ENCODE peak calls at places on chromosome 19, in ten cellular contexts. One of them, this sample, is unnamed.

GRCh38 chr19:10762656-10763055 is 44.8 kb downstream of the DNM2 start:
- DNase-seq in stimulated activated naive CD8-positive, alpha-beta T cell treated with anti-CD3 and anti-CD28 coated beads, Interleukin-15, Interleukin-2, amounts not matched to agents 100 U/mL and 50 U/mL, for 24 hours: no peak
- DNase-seq in brain microvascular endothelial cell: no peak
- DNase-seq in fibroblast of lung: no peak
- DNase-seq in astrocyte of the spinal cord: no peak
- DNase-seq in breast epithelium: no peak
- DNase-seq in putamen: no peak
- DNase-seq in stimulated activated CD8-positive, alpha-beta memory T cell treated with anti-CD3 and anti-CD28 coated beads, Interleukin-2, amount 100 ng/mL, for 1 hour: no peak
- DNase-seq in epithelial cell of esophagus: peak; percentile 32
- DNase-seq in transverse colon: peak; percentile 81
- DNase-seq in this sample: peak; percentile 40

GRCh38 chr19:16541526-16542044 is 652 bp downstream of the CHERP start:
- DNase-seq in fibroblast of lung: no peak
- DNase-seq in astrocyte of the spinal cord: no peak
- DNase-seq in breast epithelium: no peak
- DNase-seq in epithelial cell of esophagus: peak; percentile 31
- DNase-seq in stimulated activated CD8-positive, alpha-beta memory T cell treated with anti-CD3 and anti-CD28 coated beads, Interleukin-2, amount 100 ng/mL, for 1 hour: no peak
- DNase-seq in stimulated activated naive CD8-positive, alpha-beta T cell treated with anti-CD3 and anti-CD28 coated beads, Interleukin-15, Interleukin-2, amounts not matched to agents 100 U/mL and 50 U/mL, for 24 hours: peak; percentile 38
- DNase-seq in putamen: no peak
- DNase-seq in brain microvascular endothelial cell: peak; percentile 17
- DNase-seq in transverse colon: no peak
- DNase-seq in this sample: no peak

GRCh38 chr19:55676384-55676783 is 1.4 kb downstream of the EPN1 start:
- DNase-seq in epithelial cell of esophagus: peak; percentile 30
- DNase-seq in brain microvascular endothelial cell: no peak
- DNase-seq in stimulated activated naive CD8-positive, alpha-beta T cell treated with anti-CD3 and anti-CD28 coated beads, Interleukin-15, Interleukin-2, amounts not matched to agents 100 U/mL and 50 U/mL, for 24 hours: no peak
- DNase-seq in astrocyte of the spinal cord: no peak
- DNase-seq in fibroblast of lung: peak; percentile 10
- DNase-seq in stimulated activated CD8-positive, alpha-beta memory T cell treated with anti-CD3 and anti-CD28 coated beads, Interleukin-2, amount 100 ng/mL, for 1 hour: no peak
- DNase-seq in transverse colon: no peak
- DNase-seq in putamen: peak; percentile 34
- DNase-seq in breast epithelium: no peak
- DNase-seq in this sample: no peak

GRCh38 chr19:44072543-44073401 is 813 bp downstream of the ZNF284 start:
- DNase-seq in putamen: no peak
- DNase-seq in epithelial cell of esophagus: peak; percentile 8
- DNase-seq in stimulated activated CD8-positive, alpha-beta memory T cell treated with anti-CD3 and anti-CD28 coated beads, Interleukin-2, amount 100 ng/mL, for 1 hour: no peak
- DNase-seq in brain microvascular endothelial cell: no peak
- DNase-seq in transverse colon: no peak
- DNase-seq in astrocyte of the spinal cord: no peak
- DNase-seq in breast epithelium: no peak
- DNase-seq in fibroblast of lung: peak; percentile 1
- DNase-seq in stimulated activated naive CD8-positive, alpha-beta T cell treated with anti-CD3 and anti-CD28 coated beads, Interleukin-15, Interleukin-2, amounts not matched to agents 100 U/mL and 50 U/mL, for 24 hours: peak; percentile 10
- DNase-seq in this sample: no peak

GRCh38 chr19:19588546-19588945 is 29.9 kb downstream of the PBX4 start:
- DNase-seq in breast epithelium: no peak
- DNase-seq in epithelial cell of esophagus: peak; percentile 83
- DNase-seq in brain microvascular endothelial cell: no peak
- DNase-seq in fibroblast of lung: no peak
- DNase-seq in stimulated activated CD8-positive, alpha-beta memory T cell treated with anti-CD3 and anti-CD28 coated beads, Interleukin-2, amount 100 ng/mL, for 1 hour: no peak
- DNase-seq in astrocyte of the spinal cord: peak; percentile 10
- DNase-seq in putamen: no peak
- DNase-seq in transverse colon: no peak
- DNase-seq in stimulated activated naive CD8-positive, alpha-beta T cell treated with anti-CD3 and anti-CD28 coated beads, Interleukin-15, Interleukin-2, amounts not matched to agents 100 U/mL and 50 U/mL, for 24 hours: no peak
- DNase-seq in this sample: no peak

GRCh38 chr19:6250024-6250605 is 29.7 kb downstream of the MLLT1 start:
- DNase-seq in fibroblast of lung: peak; percentile 89
- DNase-seq in stimulated activated naive CD8-positive, alpha-beta T cell treated with anti-CD3 and anti-CD28 coated beads, Interleukin-15, Interleukin-2, amounts not matched to agents 100 U/mL and 50 U/mL, for 24 hours: no peak
- DNase-seq in epithelial cell of esophagus: no peak
- DNase-seq in stimulated activated CD8-positive, alpha-beta memory T cell treated with anti-CD3 and anti-CD28 coated beads, Interleukin-2, amount 100 ng/mL, for 1 hour: no peak
- DNase-seq in astrocyte of the spinal cord: peak; percentile 77
- DNase-seq in breast epithelium: no peak
- DNase-seq in transverse colon: no peak
- DNase-seq in brain microvascular endothelial cell: peak; percentile 37
- DNase-seq in putamen: no peak
- DNase-seq in this sample: no peak

GRCh38 chr19:58033741-58034475 is at the start of gene ZSCAN1:
- DNase-seq in putamen: peak; percentile 96
- DNase-seq in epithelial cell of esophagus: peak; percentile 52
- DNase-seq in stimulated activated CD8-positive, alpha-beta memory T cell treated with anti-CD3 and anti-CD28 coated beads, Interleukin-2, amount 100 ng/mL, for 1 hour: peak; percentile 12
- DNase-seq in stimulated activated naive CD8-positive, alpha-beta T cell treated with anti-CD3 and anti-CD28 coated beads, Interleukin-15, Interleukin-2, amounts not matched to agents 100 U/mL and 50 U/mL, for 24 hours: peak; percentile 25
- DNase-seq in breast epithelium: peak; percentile 96
- DNase-seq in transverse colon: peak; percentile 66
- DNase-seq in astrocyte of the spinal cord: peak; percentile 81
- DNase-seq in brain microvascular endothelial cell: peak; percentile 84
- DNase-seq in fibroblast of lung: peak; percentile 79
- DNase-seq in this sample: no peak

GRCh38 chr19:6020166-6020967 is 42.4 kb upstream of the RANBP3 start:
- DNase-seq in epithelial cell of esophagus: peak; percentile 47
- DNase-seq in fibroblast of lung: no peak
- DNase-seq in putamen: no peak
- DNase-seq in transverse colon: no peak
- DNase-seq in stimulated activated naive CD8-positive, alpha-beta T cell treated with anti-CD3 and anti-CD28 coated beads, Interleukin-15, Interleukin-2, amounts not matched to agents 100 U/mL and 50 U/mL, for 24 hours: no peak
- DNase-seq in astrocyte of the spinal cord: no peak
- DNase-seq in breast epithelium: no peak
- DNase-seq in stimulated activated CD8-positive, alpha-beta memory T cell treated with anti-CD3 and anti-CD28 coated beads, Interleukin-2, amount 100 ng/mL, for 1 hour: no peak
- DNase-seq in brain microvascular endothelial cell: no peak
- DNase-seq in this sample: no peak

GRCh38 chr19:47499863-47500830 is 14.7 kb downstream of the NAPA start:
- DNase-seq in breast epithelium: peak; percentile 85
- DNase-seq in brain microvascular endothelial cell: no peak
- DNase-seq in fibroblast of lung: no peak
- DNase-seq in epithelial cell of esophagus: peak; percentile 19
- DNase-seq in stimulated activated CD8-positive, alpha-beta memory T cell treated with anti-CD3 and anti-CD28 coated beads, Interleukin-2, amount 100 ng/mL, for 1 hour: no peak
- DNase-seq in stimulated activated naive CD8-positive, alpha-beta T cell treated with anti-CD3 and anti-CD28 coated beads, Interleukin-15, Interleukin-2, amounts not matched to agents 100 U/mL and 50 U/mL, for 24 hours: no peak
- DNase-seq in astrocyte of the spinal cord: no peak
- DNase-seq in transverse colon: no peak
- DNase-seq in putamen: no peak
- DNase-seq in this sample: no peak

GRCh38 chr19:57850553-57851017 is 926 bp downstream of the ZNF587 start:
- DNase-seq in breast epithelium: no peak
- DNase-seq in putamen: no peak
- DNase-seq in brain microvascular endothelial cell: peak; percentile 23
- DNase-seq in stimulated activated CD8-positive, alpha-beta memory T cell treated with anti-CD3 and anti-CD28 coated beads, Interleukin-2, amount 100 ng/mL, for 1 hour: no peak
- DNase-seq in stimulated activated naive CD8-positive, alpha-beta T cell treated with anti-CD3 and anti-CD28 coated beads, Interleukin-15, Interleukin-2, amounts not matched to agents 100 U/mL and 50 U/mL, for 24 hours: peak; percentile 7
- DNase-seq in epithelial cell of esophagus: peak; percentile 73
- DNase-seq in transverse colon: peak; percentile 75
- DNase-seq in fibroblast of lung: peak; percentile 82
- DNase-seq in astrocyte of the spinal cord: peak; percentile 64
- DNase-seq in this sample: no peak

GRCh38 chr19:54517483-54517882 is 14.9 kb downstream of the LAIR2 start:
- DNase-seq in putamen: no peak
- DNase-seq in stimulated activated CD8-positive, alpha-beta memory T cell treated with anti-CD3 and anti-CD28 coated beads, Interleukin-2, amount 100 ng/mL, for 1 hour: peak; percentile 12
- DNase-seq in stimulated activated naive CD8-positive, alpha-beta T cell treated with anti-CD3 and anti-CD28 coated beads, Interleukin-15, Interleukin-2, amounts not matched to agents 100 U/mL and 50 U/mL, for 24 hours: peak; percentile 75
- DNase-seq in astrocyte of the spinal cord: peak; percentile 17
- DNase-seq in breast epithelium: peak; percentile 63
- DNase-seq in transverse colon: peak; percentile 37
- DNase-seq in epithelial cell of esophagus: peak; percentile 40
- DNase-seq in brain microvascular endothelial cell: peak; percentile 33
- DNase-seq in fibroblast of lung: peak; percentile 27
- DNase-seq in this sample: no peak

GRCh38 chr19:10751109-10751972 is 33.5 kb downstream of the DNM2 start:
- DNase-seq in fibroblast of lung: no peak
- DNase-seq in breast epithelium: no peak
- DNase-seq in stimulated activated naive CD8-positive, alpha-beta T cell treated with anti-CD3 and anti-CD28 coated beads, Interleukin-15, Interleukin-2, amounts not matched to agents 100 U/mL and 50 U/mL, for 24 hours: peak; percentile 34
- DNase-seq in transverse colon: peak; percentile 77
- DNase-seq in epithelial cell of esophagus: peak; percentile 70
- DNase-seq in astrocyte of the spinal cord: no peak
- DNase-seq in stimulated activated CD8-positive, alpha-beta memory T cell treated with anti-CD3 and anti-CD28 coated beads, Interleukin-2, amount 100 ng/mL, for 1 hour: no peak
- DNase-seq in putamen: no peak
- DNase-seq in brain microvascular endothelial cell: no peak
- DNase-seq in this sample: no peak

GRCh38 chr19:45938733-45939319 is 24.2 kb upstream of the NANOS2 start:
- DNase-seq in astrocyte of the spinal cord: no peak
- DNase-seq in breast epithelium: no peak
- DNase-seq in epithelial cell of esophagus: no peak
- DNase-seq in putamen: no peak
- DNase-seq in brain microvascular endothelial cell: no peak
- DNase-seq in stimulated activated naive CD8-positive, alpha-beta T cell treated with anti-CD3 and anti-CD28 coated beads, Interleukin-15, Interleukin-2, amounts not matched to agents 100 U/mL and 50 U/mL, for 24 hours: no peak
- DNase-seq in fibroblast of lung: no peak
- DNase-seq in stimulated activated CD8-positive, alpha-beta memory T cell treated with anti-CD3 and anti-CD28 coated beads, Interleukin-2, amount 100 ng/mL, for 1 hour: no peak
- DNase-seq in transverse colon: no peak
- DNase-seq in this sample: no peak

GRCh38 chr19:5823579-5824281 is 15.8 kb downstream of the FUT6 start:
- DNase-seq in stimulated activated CD8-positive, alpha-beta memory T cell treated with anti-CD3 and anti-CD28 coated beads, Interleukin-2, amount 100 ng/mL, for 1 hour: no peak
- DNase-seq in stimulated activated naive CD8-positive, alpha-beta T cell treated with anti-CD3 and anti-CD28 coated beads, Interleukin-15, Interleukin-2, amounts not matched to agents 100 U/mL and 50 U/mL, for 24 hours: no peak
- DNase-seq in epithelial cell of esophagus: peak; percentile 34
- DNase-seq in astrocyte of the spinal cord: no peak
- DNase-seq in breast epithelium: no peak
- DNase-seq in brain microvascular endothelial cell: no peak
- DNase-seq in putamen: no peak
- DNase-seq in fibroblast of lung: no peak
- DNase-seq in transverse colon: peak; percentile 54
- DNase-seq in this sample: no peak

GRCh38 chr19:15260939-15261338 is 28.7 kb upstream of the EPHX3 start:
- DNase-seq in transverse colon: no peak
- DNase-seq in putamen: no peak
- DNase-seq in epithelial cell of esophagus: no peak
- DNase-seq in breast epithelium: no peak
- DNase-seq in stimulated activated CD8-positive, alpha-beta memory T cell treated with anti-CD3 and anti-CD28 coated beads, Interleukin-2, amount 100 ng/mL, for 1 hour: no peak
- DNase-seq in fibroblast of lung: no peak
- DNase-seq in astrocyte of the spinal cord: no peak
- DNase-seq in stimulated activated naive CD8-positive, alpha-beta T cell treated with anti-CD3 and anti-CD28 coated beads, Interleukin-15, Interleukin-2, amounts not matched to agents 100 U/mL and 50 U/mL, for 24 hours: no peak
- DNase-seq in brain microvascular endothelial cell: no peak
- DNase-seq in this sample: no peak

GRCh38 chr19:2051771-2052704 is 994 bp upstream of the MKNK2 start:
- DNase-seq in astrocyte of the spinal cord: no peak
- DNase-seq in epithelial cell of esophagus: peak; percentile 71
- DNase-seq in fibroblast of lung: no peak
- DNase-seq in transverse colon: peak; percentile 73
- DNase-seq in stimulated activated naive CD8-positive, alpha-beta T cell treated with anti-CD3 and anti-CD28 coated beads, Interleukin-15, Interleukin-2, amounts not matched to agents 100 U/mL and 50 U/mL, for 24 hours: peak; percentile 65
- DNase-seq in stimulated activated CD8-positive, alpha-beta memory T cell treated with anti-CD3 and anti-CD28 coated beads, Interleukin-2, amount 100 ng/mL, for 1 hour: no peak
- DNase-seq in brain microvascular endothelial cell: no peak
- DNase-seq in putamen: no peak
- DNase-seq in breast epithelium: no peak
- DNase-seq in this sample: no peak

GRCh38 chr19:33469171-33470039 is 52.2 kb downstream of the PEPD start:
- DNase-seq in epithelial cell of esophagus: no peak
- DNase-seq in breast epithelium: peak; percentile 42
- DNase-seq in putamen: no peak
- DNase-seq in fibroblast of lung: no peak
- DNase-seq in stimulated activated CD8-positive, alpha-beta memory T cell treated with anti-CD3 and anti-CD28 coated beads, Interleukin-2, amount 100 ng/mL, for 1 hour: no peak
- DNase-seq in astrocyte of the spinal cord: no peak
- DNase-seq in stimulated activated naive CD8-positive, alpha-beta T cell treated with anti-CD3 and anti-CD28 coated beads, Interleukin-15, Interleukin-2, amounts not matched to agents 100 U/mL and 50 U/mL, for 24 hours: no peak
- DNase-seq in transverse colon: no peak
- DNase-seq in brain microvascular endothelial cell: no peak
- DNase-seq in this sample: no peak

GRCh38 chr19:30036154-30037129 is 94.4 kb downstream of the URI1 start:
- DNase-seq in astrocyte of the spinal cord: peak; percentile 36
- DNase-seq in fibroblast of lung: peak; percentile 60
- DNase-seq in brain microvascular endothelial cell: peak; percentile 24
- DNase-seq in putamen: no peak
- DNase-seq in transverse colon: no peak
- DNase-seq in breast epithelium: no peak
- DNase-seq in epithelial cell of esophagus: no peak
- DNase-seq in stimulated activated naive CD8-positive, alpha-beta T cell treated with anti-CD3 and anti-CD28 coated beads, Interleukin-15, Interleukin-2, amounts not matched to agents 100 U/mL and 50 U/mL, for 24 hours: no peak
- DNase-seq in stimulated activated CD8-positive, alpha-beta memory T cell treated with anti-CD3 and anti-CD28 coated beads, Interleukin-2, amount 100 ng/mL, for 1 hour: no peak
- DNase-seq in this sample: no peak

GRCh38 chr19:4977299-4978174 is 8.6 kb downstream of the KDM4B start:
- DNase-seq in fibroblast of lung: peak; percentile 97
- DNase-seq in brain microvascular endothelial cell: peak; percentile 88
- DNase-seq in stimulated activated naive CD8-positive, alpha-beta T cell treated with anti-CD3 and anti-CD28 coated beads, Interleukin-15, Interleukin-2, amounts not matched to agents 100 U/mL and 50 U/mL, for 24 hours: no peak
- DNase-seq in breast epithelium: no peak
- DNase-seq in epithelial cell of esophagus: peak; percentile 72
- DNase-seq in astrocyte of the spinal cord: peak; percentile 89
- DNase-seq in stimulated activated CD8-positive, alpha-beta memory T cell treated with anti-CD3 and anti-CD28 coated beads, Interleukin-2, amount 100 ng/mL, for 1 hour: no peak
- DNase-seq in putamen: no peak
- DNase-seq in transverse colon: peak; percentile 37
- DNase-seq in this sample: no peak

GRCh38 chr19:42424345-42424707 is 2.9 kb downstream of the LIPE start:
- DNase-seq in brain microvascular endothelial cell: no peak
- DNase-seq in astrocyte of the spinal cord: no peak
- DNase-seq in transverse colon: no peak
- DNase-seq in stimulated activated naive CD8-positive, alpha-beta T cell treated with anti-CD3 and anti-CD28 coated beads, Interleukin-15, Interleukin-2, amounts not matched to agents 100 U/mL and 50 U/mL, for 24 hours: no peak
- DNase-seq in putamen: no peak
- DNase-seq in fibroblast of lung: no peak
- DNase-seq in stimulated activated CD8-positive, alpha-beta memory T cell treated with anti-CD3 and anti-CD28 coated beads, Interleukin-2, amount 100 ng/mL, for 1 hour: no peak
- DNase-seq in breast epithelium: no peak
- DNase-seq in epithelial cell of esophagus: no peak
- DNase-seq in this sample: no peak

GRCh38 chr19:15452111-15453047 is 2.6 kb upstream of the WIZ start:
- DNase-seq in transverse colon: peak; percentile 89
- DNase-seq in astrocyte of the spinal cord: peak; percentile 82
- DNase-seq in epithelial cell of esophagus: peak; percentile 77
- DNase-seq in breast epithelium: peak; percentile 90
- DNase-seq in stimulated activated CD8-positive, alpha-beta memory T cell treated with anti-CD3 and anti-CD28 coated beads, Interleukin-2, amount 100 ng/mL, for 1 hour: no peak
- DNase-seq in fibroblast of lung: peak; percentile 68
- DNase-seq in stimulated activated naive CD8-positive, alpha-beta T cell treated with anti-CD3 and anti-CD28 coated beads, Interleukin-15, Interleukin-2, amounts not matched to agents 100 U/mL and 50 U/mL, for 24 hours: peak; percentile 49
- DNase-seq in brain microvascular endothelial cell: peak; percentile 79
- DNase-seq in putamen: no peak
- DNase-seq in this sample: no peak

GRCh38 chr19:33260628-33261418 is 35.2 kb upstream of the SLC7A10 start:
- DNase-seq in epithelial cell of esophagus: no peak
- DNase-seq in astrocyte of the spinal cord: no peak
- DNase-seq in stimulated activated naive CD8-positive, alpha-beta T cell treated with anti-CD3 and anti-CD28 coated beads, Interleukin-15, Interleukin-2, amounts not matched to agents 100 U/mL and 50 U/mL, for 24 hours: no peak
- DNase-seq in stimulated activated CD8-positive, alpha-beta memory T cell treated with anti-CD3 and anti-CD28 coated beads, Interleukin-2, amount 100 ng/mL, for 1 hour: no peak
- DNase-seq in brain microvascular endothelial cell: no peak
- DNase-seq in putamen: no peak
- DNase-seq in fibroblast of lung: no peak
- DNase-seq in breast epithelium: no peak
- DNase-seq in transverse colon: no peak
- DNase-seq in this sample: no peak

GRCh38 chr19:45358213-45358792 is 12.1 kb downstream of the ERCC2 start:
- DNase-seq in astrocyte of the spinal cord: no peak
- DNase-seq in epithelial cell of esophagus: no peak
- DNase-seq in fibroblast of lung: no peak
- DNase-seq in putamen: no peak
- DNase-seq in breast epithelium: no peak
- DNase-seq in transverse colon: no peak
- DNase-seq in stimulated activated CD8-positive, alpha-beta memory T cell treated with anti-CD3 and anti-CD28 coated beads, Interleukin-2, amount 100 ng/mL, for 1 hour: no peak
- DNase-seq in brain microvascular endothelial cell: no peak
- DNase-seq in stimulated activated naive CD8-positive, alpha-beta T cell treated with anti-CD3 and anti-CD28 coated beads, Interleukin-15, Interleukin-2, amounts not matched to agents 100 U/mL and 50 U/mL, for 24 hours: no peak
- DNase-seq in this sample: no peak

This sample was measured in activated effector memory CD4-positive, alpha-beta T cell treated with Interleukin-2 at 50 U/mL for 16 hours.